ENCODE peak calls at places on chromosomes 1 and 21, in four cellular contexts. One of them, this sample, is unnamed.

GRCh38 chr1:39170731-39171375 is 33.6 kb upstream of the MACF1 start:
- DNase-seq in SK-N-SH: peak
- DNase-seq in HepG2: no peak
- DNase-seq in GM12878: no peak
- DNase-seq in this sample: no peak

GRCh38 chr1:38623529-38623928 is 236.0 kb downstream of the RRAGC start:
- DNase-seq in SK-N-SH: no peak
- DNase-seq in HepG2: no peak
- DNase-seq in GM12878: no peak
- DNase-seq in this sample: no peak

GRCh38 chr1:234661249-234661928 is 51.4 kb upstream of the IRF2BP2 start:
- DNase-seq in SK-N-SH: no peak
- DNase-seq in HepG2: no peak
- DNase-seq in GM12878: no peak
- DNase-seq in this sample: no peak

GRCh38 chr21:36966846-36967657 is 583 bp upstream of the HLCS start:
- DNase-seq in SK-N-SH: no peak
- DNase-seq in HepG2: no peak
- DNase-seq in GM12878: no peak
- DNase-seq in this sample: no peak

GRCh38 chr1:86704972-86705632 is 726 bp downstream of the SH3GLB1 start:
- DNase-seq in SK-N-SH: peak
- DNase-seq in HepG2: peak
- DNase-seq in GM12878: no peak
- DNase-seq in this sample: peak

GRCh38 chr21:42313501-42313969 is 1.7 kb downstream of the TFF3 start:
- DNase-seq in SK-N-SH: no peak
- DNase-seq in HepG2: peak
- DNase-seq in GM12878: no peak
- DNase-seq in this sample: no peak

GRCh38 chr1:27111771-27112573 is 43.0 kb downstream of the SLC9A1 start:
- DNase-seq in SK-N-SH: peak
- DNase-seq in HepG2: peak
- DNase-seq in GM12878: no peak
- DNase-seq in this sample: no peak

GRCh38 chr1:189524501-189524900 is 953.2 kb downstream of the BRINP3 start:
- DNase-seq in SK-N-SH: no peak
- DNase-seq in HepG2: no peak
- DNase-seq in GM12878: no peak
- DNase-seq in this sample: no peak

GRCh38 chr1:15062479-15063099 is 91.0 kb upstream of the TMEM51 start:
- DNase-seq in SK-N-SH: peak
- DNase-seq in HepG2: no peak
- DNase-seq in GM12878: no peak
- DNase-seq in this sample: peak

GRCh38 chr1:207040181-207040533 is 7.6 kb upstream of the C1orf116 start:
- DNase-seq in SK-N-SH: no peak
- DNase-seq in HepG2: no peak
- DNase-seq in GM12878: no peak
- DNase-seq in this sample: no peak

GRCh38 chr21:14900058-14900457 is 164.7 kb downstream of the NRIP1 start:
- DNase-seq in SK-N-SH: no peak
- DNase-seq in HepG2: no peak
- DNase-seq in GM12878: no peak
- DNase-seq in this sample: no peak

GRCh38 chr1:8094481-8095241 is 68.6 kb upstream of the ERRFI1 start:
- DNase-seq in SK-N-SH: no peak
- DNase-seq in HepG2: peak
- DNase-seq in GM12878: no peak
- DNase-seq in this sample: no peak

GRCh38 chr1:8097908-8098307 is 71.8 kb upstream of the ERRFI1 start:
- DNase-seq in SK-N-SH: no peak
- DNase-seq in HepG2: no peak
- DNase-seq in GM12878: no peak
- DNase-seq in this sample: no peak

GRCh38 chr1:8095584-8095983 is 69.5 kb upstream of the ERRFI1 start:
- DNase-seq in SK-N-SH: no peak
- DNase-seq in HepG2: no peak
- DNase-seq in GM12878: no peak
- DNase-seq in this sample: no peak

GRCh38 chr1:8097077-8097799 is 71.1 kb upstream of the ERRFI1 start:
- DNase-seq in SK-N-SH: no peak
- DNase-seq in HepG2: peak
- DNase-seq in GM12878: peak
- DNase-seq in this sample: no peak

DNA sequence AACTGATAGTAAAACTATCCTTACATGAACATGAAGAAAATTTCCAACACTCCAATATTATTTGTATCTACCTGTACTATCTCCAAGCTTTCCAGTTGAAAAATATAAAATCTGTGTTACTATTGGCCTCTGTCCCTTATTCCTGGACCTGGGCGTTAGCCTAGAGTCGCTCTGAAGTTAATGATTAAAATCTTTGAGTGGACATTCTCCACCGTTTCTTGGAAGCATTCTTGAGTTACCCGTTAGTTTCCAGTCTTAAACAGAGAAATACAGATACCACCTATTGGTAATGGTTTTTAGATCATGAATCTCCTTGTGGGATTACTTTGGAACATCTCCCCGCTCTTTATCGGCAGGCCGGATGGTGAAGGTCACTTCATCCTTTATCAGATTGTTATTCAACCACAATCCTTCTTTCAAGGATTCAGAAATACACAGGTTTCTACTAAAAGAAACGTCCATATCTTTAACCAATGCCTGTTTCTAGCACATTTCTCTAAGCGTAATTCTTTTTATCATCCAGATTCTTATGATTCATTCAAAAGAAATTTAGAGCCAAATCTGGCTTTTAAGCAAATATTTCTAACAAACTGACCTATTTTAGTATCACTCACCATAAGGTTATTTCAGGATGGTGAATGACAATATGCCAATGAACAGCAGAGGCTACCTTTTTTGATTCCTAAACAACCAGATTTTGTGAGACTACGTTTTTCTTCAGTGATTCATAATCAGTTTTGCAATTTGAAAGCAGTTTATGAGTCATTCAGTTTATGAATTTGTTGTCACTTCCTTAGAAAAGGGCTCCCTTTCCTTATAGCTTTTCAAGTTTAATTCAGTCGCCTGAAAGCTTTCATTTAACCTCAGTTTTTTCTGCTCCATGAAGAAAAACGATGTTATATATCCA is 70.2 kb upstream of the ERRFI1 start:
- DNase-seq in SK-N-SH: no peak
- DNase-seq in HepG2: no peak
- DNase-seq in GM12878: peak
- DNase-seq in this sample: no peak
- TF ChIP-seq TCF12 in SK-N-SH: peak
- TF ChIP-seq TCF12 in HepG2: no peak
- TF ChIP-seq TCF12 in GM12878: no peak
- TF ChIP-seq TCF12 in this sample: no peak

GRCh38 chr1:93136445-93136844 is 43.8 kb downstream of the TMED5 start:
- DNase-seq in SK-N-SH: no peak
- DNase-seq in HepG2: no peak
- DNase-seq in GM12878: no peak
- DNase-seq in this sample: no peak

GRCh38 chr1:93137604-93138292 is 42.5 kb downstream of the TMED5 start:
- DNase-seq in SK-N-SH: no peak
- DNase-seq in HepG2: no peak
- DNase-seq in GM12878: no peak
- DNase-seq in this sample: no peak

GRCh38 chr1:93143136-93143535 is 37.1 kb downstream of the TMED5 start:
- DNase-seq in SK-N-SH: no peak
- DNase-seq in HepG2: no peak
- DNase-seq in GM12878: peak
- DNase-seq in this sample: no peak

GRCh38 chr1:93142161-93142560 is 38.1 kb downstream of the TMED5 start:
- DNase-seq in SK-N-SH: no peak
- DNase-seq in HepG2: no peak
- DNase-seq in GM12878: no peak
- DNase-seq in this sample: no peak

GRCh38 chr1:93140106-93140505 is 40.1 kb downstream of the TMED5 start:
- DNase-seq in SK-N-SH: no peak
- DNase-seq in HepG2: no peak
- DNase-seq in GM12878: no peak
- DNase-seq in this sample: no peak
- TF ChIP-seq TCF12 in SK-N-SH: no peak
- TF ChIP-seq TCF12 in HepG2: no peak
- TF ChIP-seq TCF12 in GM12878: no peak
- TF ChIP-seq TCF12 in this sample: no peak

GRCh38 chr1:109365642-109366204 is 32.0 kb downstream of the SORT1 start:
- DNase-seq in SK-N-SH: no peak
- DNase-seq in HepG2: peak
- DNase-seq in GM12878: no peak
- DNase-seq in this sample: no peak

GRCh38 chr1:109356959-109357358 is 40.8 kb downstream of the SORT1 start:
- DNase-seq in SK-N-SH: no peak
- DNase-seq in HepG2: no peak
- DNase-seq in GM12878: no peak
- DNase-seq in this sample: no peak

GRCh38 chr1:109357673-109358072 is 40.0 kb downstream of the SORT1 start:
- DNase-seq in SK-N-SH: no peak
- DNase-seq in HepG2: no peak
- DNase-seq in GM12878: no peak
- DNase-seq in this sample: no peak

GRCh38 chr1:109361649-109362048 is 36.1 kb downstream of the SORT1 start:
- DNase-seq in SK-N-SH: no peak
- DNase-seq in HepG2: no peak
- DNase-seq in GM12878: no peak
- DNase-seq in this sample: no peak

DNA sequence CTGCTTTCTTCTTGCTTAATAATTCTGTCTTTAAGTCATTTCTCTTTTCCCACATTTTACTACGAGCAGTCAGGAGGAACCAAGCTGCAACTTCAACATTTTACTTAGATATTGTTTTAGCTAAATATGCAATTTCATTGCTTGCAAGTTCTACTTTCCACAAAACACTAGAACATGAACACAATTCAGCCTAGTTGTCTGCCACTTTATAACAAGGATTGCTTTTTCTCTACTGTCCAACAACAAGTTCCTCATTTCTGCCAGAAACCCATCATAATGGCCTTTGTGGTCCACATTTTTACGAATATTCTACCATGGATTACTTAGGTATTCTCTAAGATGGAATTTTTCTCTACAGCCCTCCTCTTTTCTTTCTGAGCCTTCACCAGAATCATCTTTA is 36.6 kb downstream of the SORT1 start:
- DNase-seq in SK-N-SH: no peak
- DNase-seq in HepG2: no peak
- DNase-seq in GM12878: no peak
- DNase-seq in this sample: no peak
- TF ChIP-seq TCF12 in SK-N-SH: no peak
- TF ChIP-seq TCF12 in HepG2: no peak
- TF ChIP-seq TCF12 in GM12878: no peak
- TF ChIP-seq TCF12 in this sample: no peak

GRCh38 chr1:19067912-19068638 is 111.6 kb upstream of the IFFO2 start:
- DNase-seq in SK-N-SH: peak
- DNase-seq in HepG2: no peak
- DNase-seq in GM12878: no peak
- DNase-seq in this sample: no peak
- TF ChIP-seq TCF12 in SK-N-SH: no peak
- TF ChIP-seq TCF12 in HepG2: no peak
- TF ChIP-seq TCF12 in GM12878: no peak
- TF ChIP-seq TCF12 in this sample: no peak

GRCh38 chr1:29974345-29974744 is 738.0 kb downstream of the PTPRU start:
- DNase-seq in SK-N-SH: no peak
- DNase-seq in HepG2: peak
- DNase-seq in GM12878: no peak
- DNase-seq in this sample: peak
- TF ChIP-seq TCF12 in SK-N-SH: peak
- TF ChIP-seq TCF12 in HepG2: no peak
- TF ChIP-seq TCF12 in GM12878: no peak
- TF ChIP-seq TCF12 in this sample: no peak

GRCh38 chr1:180724055-180724454 is 92.2 kb downstream of the XPR1 start:
- DNase-seq in SK-N-SH: no peak
- DNase-seq in HepG2: no peak
- DNase-seq in GM12878: no peak
- DNase-seq in this sample: no peak
- TF ChIP-seq TCF12 in SK-N-SH: no peak
- TF ChIP-seq TCF12 in HepG2: no peak
- TF ChIP-seq TCF12 in GM12878: no peak
- TF ChIP-seq TCF12 in this sample: no peak

DNA sequence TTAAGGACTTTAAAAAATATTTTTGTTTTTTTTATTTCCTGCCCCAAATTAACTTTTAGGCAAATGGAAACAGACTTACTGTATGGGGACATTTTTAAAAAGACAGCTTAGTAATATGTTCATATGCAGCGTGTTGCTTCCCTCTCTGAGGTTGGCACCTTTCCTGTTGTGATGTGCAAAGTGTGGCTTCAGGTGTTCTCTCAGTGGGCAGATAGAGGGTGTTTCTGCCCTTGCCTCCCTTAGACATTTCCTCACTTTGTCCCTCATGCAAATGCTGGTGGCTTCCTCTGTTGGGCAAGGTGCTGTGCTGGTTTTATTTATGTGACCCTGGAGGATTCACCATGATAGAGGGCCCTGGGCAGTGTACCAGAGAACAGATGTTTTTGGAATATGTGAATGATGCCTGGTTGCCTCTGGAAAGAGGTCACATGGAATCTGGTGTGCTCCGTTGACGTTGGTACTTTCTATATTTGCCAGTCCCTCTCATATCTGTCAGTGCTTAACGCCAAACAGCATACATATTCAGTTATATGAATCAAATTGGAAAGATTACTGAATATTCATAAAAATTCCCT is 123.5 kb downstream of the PATJ start:
- DNase-seq in SK-N-SH: peak
- DNase-seq in HepG2: no peak
- DNase-seq in GM12878: no peak
- DNase-seq in this sample: no peak
- TF ChIP-seq TCF12 in SK-N-SH: no peak
- TF ChIP-seq TCF12 in HepG2: no peak
- TF ChIP-seq TCF12 in GM12878: no peak
- TF ChIP-seq TCF12 in this sample: no peak